ENCODE peak calls at places on chromosomes 11 and 22, in eight cellular contexts. H, A, Q, X, M, L, R and O are unnamed samples.

GRCh38 chr22:24097961-24098391 is 83.3 kb upstream of the SUSD2 start:
- DNase-seq in Q (no peak), L (no peak), M (no peak), A (no peak), R (no peak), H (no peak), X (no peak), O (peak; percentile 52)

GRCh38 chr11:82865841-82866240 is 34.4 kb downstream of the PRCP start:
- DNase-seq in H (no peak), M (no peak), X (no peak), A (no peak), R (no peak), L (no peak), Q (no peak), O (no peak)

GRCh38 chr22:17486313-17486712 is 77.0 kb upstream of the SLC25A18 start:
- DNase-seq in A (no peak), X (no peak), M (no peak), R (no peak), Q (no peak), H (no peak), L (no peak), O (no peak)

GRCh38 chr11:27124514-27125264 is 84.1 kb downstream of the BBOX1 start:
- DNase-seq in A (no peak), R (no peak), X (no peak), H (no peak), L (no peak), Q (no peak), M (no peak), O (peak; percentile 1)

GRCh38 chr11:464316-464715 is 14.2 kb downstream of the PTDSS2 start:
- DNase-seq in H (no peak), L (no peak), X (no peak), R (no peak), A (no peak), M (no peak), Q (no peak), O (peak; percentile 75)

GRCh38 chr11:1870326-1870696 is 17.4 kb downstream of the LSP1 start:
- DNase-seq in A (no peak), L (no peak), R (no peak), M (no peak), Q (no peak), X (no peak), H (no peak), O (no peak)

GRCh38 chr11:74949748-74950127 is 672 bp downstream of the SPCS2 start:
- DNase-seq in M (peak; percentile 1), H (no peak), A (no peak), X (no peak), L (no peak), R (no peak), Q (no peak), O (no peak)

GRCh38 chr11:68835749-68836148 is 6.0 kb downstream of the CPT1A start:
- DNase-seq in A (no peak), H (no peak), L (no peak), X (no peak), M (no peak), R (no peak), Q (no peak), O (no peak)

GRCh38 chr11:68036717-68037239 is 2.0 kb upstream of the TCIRG1 start:
- DNase-seq in A (no peak), Q (no peak), R (no peak), X (no peak), L (peak; percentile 69), H (peak; percentile 29), M (no peak), O (peak; percentile 77)